ENCODE peak calls at places on chromosomes 2 and 18, in ten cellular contexts. One of them, this sample, is unnamed.

GRCh38 chr2:199261221-199261620 is 196.5 kb downstream of the SATB2 start:
- DNase-seq in stimulated activated CD8-positive, alpha-beta memory T cell treated with anti-CD3 and anti-CD28 coated beads, Interleukin-15, amount 100 ng/mL, for 48 hours: no peak
- DNase-seq in RPMI8226: no peak
- DNase-seq in AG10803: peak; percentile 86
- DNase-seq in posterior cingulate gyrus: no peak
- DNase-seq in ecto neural progenitor cell: no peak
- DNase-seq in epithelial cell of esophagus: no peak
- DNase-seq in fibroblast of lung: peak; percentile 84
- DNase-seq in mucosa of gallbladder: no peak
- DNase-seq in mesendoderm: no peak
- DNase-seq in this sample: peak; percentile 74

GRCh38 chr18:35635171-35635570 is 53.6 kb downstream of the GALNT1 start:
- DNase-seq in mesendoderm: no peak
- DNase-seq in posterior cingulate gyrus: no peak
- DNase-seq in mucosa of gallbladder: no peak
- DNase-seq in fibroblast of lung: peak; percentile 47
- DNase-seq in AG10803: peak; percentile 58
- DNase-seq in epithelial cell of esophagus: peak; percentile 22
- DNase-seq in RPMI8226: no peak
- DNase-seq in ecto neural progenitor cell: no peak
- DNase-seq in stimulated activated CD8-positive, alpha-beta memory T cell treated with anti-CD3 and anti-CD28 coated beads, Interleukin-15, amount 100 ng/mL, for 48 hours: no peak
- DNase-seq in this sample: peak; percentile 68

GRCh38 chr2:109187711-109188484 is 58.9 kb downstream of the SH3RF3 start:
- DNase-seq in mucosa of gallbladder: no peak
- DNase-seq in mesendoderm: no peak
- DNase-seq in epithelial cell of esophagus: no peak
- DNase-seq in stimulated activated CD8-positive, alpha-beta memory T cell treated with anti-CD3 and anti-CD28 coated beads, Interleukin-15, amount 100 ng/mL, for 48 hours: no peak
- DNase-seq in posterior cingulate gyrus: no peak
- DNase-seq in ecto neural progenitor cell: no peak
- DNase-seq in AG10803: no peak
- DNase-seq in fibroblast of lung: no peak
- DNase-seq in RPMI8226: no peak
- DNase-seq in this sample: no peak

GRCh38 chr2:71933467-71934319 is 214.0 kb downstream of the CYP26B1 start:
- DNase-seq in ecto neural progenitor cell: no peak
- DNase-seq in posterior cingulate gyrus: no peak
- DNase-seq in mucosa of gallbladder: no peak
- DNase-seq in stimulated activated CD8-positive, alpha-beta memory T cell treated with anti-CD3 and anti-CD28 coated beads, Interleukin-15, amount 100 ng/mL, for 48 hours: no peak
- DNase-seq in RPMI8226: no peak
- DNase-seq in fibroblast of lung: no peak
- DNase-seq in mesendoderm: peak; percentile 72
- DNase-seq in AG10803: peak; percentile 88
- DNase-seq in epithelial cell of esophagus: peak; percentile 60
- DNase-seq in this sample: peak; percentile 37

GRCh38 chr2:225889452-225889851 is 489.9 kb downstream of the NYAP2 start:
- DNase-seq in mesendoderm: peak; percentile 54
- DNase-seq in AG10803: peak; percentile 94
- DNase-seq in mucosa of gallbladder: peak; percentile 30
- DNase-seq in stimulated activated CD8-positive, alpha-beta memory T cell treated with anti-CD3 and anti-CD28 coated beads, Interleukin-15, amount 100 ng/mL, for 48 hours: no peak
- DNase-seq in posterior cingulate gyrus: no peak
- DNase-seq in RPMI8226: peak; percentile 5
- DNase-seq in fibroblast of lung: peak; percentile 92
- DNase-seq in ecto neural progenitor cell: no peak
- DNase-seq in epithelial cell of esophagus: peak; percentile 62
- DNase-seq in this sample: peak; percentile 33

GRCh38 chr18:3321133-3321812 is 59.3 kb downstream of the MYL12B start:
- DNase-seq in epithelial cell of esophagus: peak; percentile 97
- DNase-seq in ecto neural progenitor cell: no peak
- DNase-seq in fibroblast of lung: peak; percentile 96
- DNase-seq in stimulated activated CD8-positive, alpha-beta memory T cell treated with anti-CD3 and anti-CD28 coated beads, Interleukin-15, amount 100 ng/mL, for 48 hours: peak; percentile 20
- DNase-seq in posterior cingulate gyrus: no peak
- DNase-seq in RPMI8226: peak; percentile 73
- DNase-seq in mucosa of gallbladder: peak; percentile 65
- DNase-seq in AG10803: peak; percentile 69
- DNase-seq in mesendoderm: no peak
- DNase-seq in this sample: peak; percentile 92

GRCh38 chr2:133936096-133936495 is 317.8 kb upstream of the MGAT5 start:
- DNase-seq in ecto neural progenitor cell: no peak
- DNase-seq in epithelial cell of esophagus: no peak
- DNase-seq in stimulated activated CD8-positive, alpha-beta memory T cell treated with anti-CD3 and anti-CD28 coated beads, Interleukin-15, amount 100 ng/mL, for 48 hours: no peak
- DNase-seq in AG10803: no peak
- DNase-seq in fibroblast of lung: no peak
- DNase-seq in RPMI8226: no peak
- DNase-seq in posterior cingulate gyrus: no peak
- DNase-seq in mesendoderm: no peak
- DNase-seq in mucosa of gallbladder: no peak
- DNase-seq in this sample: no peak

GRCh38 chr2:158600155-158600802 is 143.5 kb downstream of the PKP4 start:
- DNase-seq in mesendoderm: no peak
- DNase-seq in epithelial cell of esophagus: peak; percentile 90
- DNase-seq in ecto neural progenitor cell: no peak
- DNase-seq in posterior cingulate gyrus: no peak
- DNase-seq in stimulated activated CD8-positive, alpha-beta memory T cell treated with anti-CD3 and anti-CD28 coated beads, Interleukin-15, amount 100 ng/mL, for 48 hours: no peak
- DNase-seq in fibroblast of lung: peak; percentile 94
- DNase-seq in RPMI8226: no peak
- DNase-seq in mucosa of gallbladder: peak; percentile 80
- DNase-seq in AG10803: peak; percentile 92
- DNase-seq in this sample: peak; percentile 89

GRCh38 chr2:40218679-40219078 is 233.2 kb downstream of the SLC8A1 start:
- DNase-seq in AG10803: no peak
- DNase-seq in RPMI8226: peak; percentile 97
- DNase-seq in fibroblast of lung: peak; percentile 75
- DNase-seq in stimulated activated CD8-positive, alpha-beta memory T cell treated with anti-CD3 and anti-CD28 coated beads, Interleukin-15, amount 100 ng/mL, for 48 hours: no peak
- DNase-seq in posterior cingulate gyrus: no peak
- DNase-seq in epithelial cell of esophagus: peak; percentile 33
- DNase-seq in ecto neural progenitor cell: no peak
- DNase-seq in mucosa of gallbladder: peak; percentile 15
- DNase-seq in mesendoderm: no peak
- DNase-seq in this sample: peak; percentile 45

GRCh38 chr2:85511008-85511895 is 27.7 kb upstream of the MAT2A start:
- DNase-seq in mucosa of gallbladder: no peak
- DNase-seq in epithelial cell of esophagus: no peak
- DNase-seq in fibroblast of lung: peak; percentile 41
- DNase-seq in AG10803: no peak
- DNase-seq in mesendoderm: no peak
- DNase-seq in posterior cingulate gyrus: no peak
- DNase-seq in RPMI8226: peak; percentile 37
- DNase-seq in stimulated activated CD8-positive, alpha-beta memory T cell treated with anti-CD3 and anti-CD28 coated beads, Interleukin-15, amount 100 ng/mL, for 48 hours: no peak
- DNase-seq in ecto neural progenitor cell: no peak
- DNase-seq in this sample: no peak

GRCh38 chr2:241703128-241703604 is 1.3 kb downstream of the ING5 start:
- DNase-seq in epithelial cell of esophagus: no peak
- DNase-seq in ecto neural progenitor cell: no peak
- DNase-seq in AG10803: peak; percentile 24
- DNase-seq in mucosa of gallbladder: no peak
- DNase-seq in mesendoderm: peak; percentile 23
- DNase-seq in posterior cingulate gyrus: no peak
- DNase-seq in RPMI8226: no peak
- DNase-seq in stimulated activated CD8-positive, alpha-beta memory T cell treated with anti-CD3 and anti-CD28 coated beads, Interleukin-15, amount 100 ng/mL, for 48 hours: no peak
- DNase-seq in fibroblast of lung: peak; percentile 18
- DNase-seq in this sample: peak; percentile 18

GRCh38 chr2:224948859-224949258 is 93.4 kb downstream of the DOCK10 start:
- DNase-seq in epithelial cell of esophagus: peak; percentile 59
- DNase-seq in ecto neural progenitor cell: no peak
- DNase-seq in mesendoderm: no peak
- DNase-seq in fibroblast of lung: peak; percentile 72
- DNase-seq in posterior cingulate gyrus: no peak
- DNase-seq in AG10803: peak; percentile 58
- DNase-seq in RPMI8226: no peak
- DNase-seq in stimulated activated CD8-positive, alpha-beta memory T cell treated with anti-CD3 and anti-CD28 coated beads, Interleukin-15, amount 100 ng/mL, for 48 hours: no peak
- DNase-seq in mucosa of gallbladder: no peak
- DNase-seq in this sample: peak; percentile 38

GRCh38 chr2:73293534-73294171 is at the start of gene EGR4:
- DNase-seq in mucosa of gallbladder: peak; percentile 40
- DNase-seq in mesendoderm: peak; percentile 90
- DNase-seq in epithelial cell of esophagus: peak; percentile 82
- DNase-seq in RPMI8226: peak; percentile 69
- DNase-seq in stimulated activated CD8-positive, alpha-beta memory T cell treated with anti-CD3 and anti-CD28 coated beads, Interleukin-15, amount 100 ng/mL, for 48 hours: peak; percentile 86
- DNase-seq in posterior cingulate gyrus: peak; percentile 97
- DNase-seq in fibroblast of lung: peak; percentile 69
- DNase-seq in AG10803: peak; percentile 40
- DNase-seq in ecto neural progenitor cell: peak; percentile 86
- DNase-seq in this sample: peak; percentile 37

GRCh38 chr2:218546012-218546411 is 22.1 kb downstream of the USP37 start:
- DNase-seq in AG10803: no peak
- DNase-seq in fibroblast of lung: no peak
- DNase-seq in mucosa of gallbladder: no peak
- DNase-seq in epithelial cell of esophagus: no peak
- DNase-seq in ecto neural progenitor cell: no peak
- DNase-seq in posterior cingulate gyrus: no peak
- DNase-seq in mesendoderm: no peak
- DNase-seq in RPMI8226: no peak
- DNase-seq in stimulated activated CD8-positive, alpha-beta memory T cell treated with anti-CD3 and anti-CD28 coated beads, Interleukin-15, amount 100 ng/mL, for 48 hours: no peak
- DNase-seq in this sample: no peak

GRCh38 chr2:32937602-32938450 is 8.9 kb upstream of the LTBP1 start:
- DNase-seq in stimulated activated CD8-positive, alpha-beta memory T cell treated with anti-CD3 and anti-CD28 coated beads, Interleukin-15, amount 100 ng/mL, for 48 hours: no peak
- DNase-seq in ecto neural progenitor cell: peak; percentile 49
- DNase-seq in epithelial cell of esophagus: peak; percentile 81
- DNase-seq in mesendoderm: peak; percentile 87
- DNase-seq in RPMI8226: no peak
- DNase-seq in mucosa of gallbladder: no peak
- DNase-seq in AG10803: no peak
- DNase-seq in posterior cingulate gyrus: no peak
- DNase-seq in fibroblast of lung: peak; percentile 33
- DNase-seq in this sample: no peak

GRCh38 chr2:74374509-74375205 is 5.5 kb downstream of the DCTN1 start:
- DNase-seq in RPMI8226: no peak
- DNase-seq in mucosa of gallbladder: peak; percentile 88
- DNase-seq in AG10803: peak; percentile 44
- DNase-seq in ecto neural progenitor cell: peak; percentile 89
- DNase-seq in mesendoderm: peak; percentile 96
- DNase-seq in stimulated activated CD8-positive, alpha-beta memory T cell treated with anti-CD3 and anti-CD28 coated beads, Interleukin-15, amount 100 ng/mL, for 48 hours: no peak
- DNase-seq in epithelial cell of esophagus: peak; percentile 84
- DNase-seq in fibroblast of lung: peak; percentile 54
- DNase-seq in posterior cingulate gyrus: peak; percentile 99
- DNase-seq in this sample: peak; percentile 13

GRCh38 chr2:232325324-232326273 is 53.0 kb upstream of the ALPP start:
- DNase-seq in mucosa of gallbladder: peak; percentile 47
- DNase-seq in stimulated activated CD8-positive, alpha-beta memory T cell treated with anti-CD3 and anti-CD28 coated beads, Interleukin-15, amount 100 ng/mL, for 48 hours: no peak
- DNase-seq in ecto neural progenitor cell: peak; percentile 79
- DNase-seq in epithelial cell of esophagus: peak; percentile 45
- DNase-seq in RPMI8226: no peak
- DNase-seq in fibroblast of lung: peak; percentile 18
- DNase-seq in mesendoderm: peak; percentile 58
- DNase-seq in posterior cingulate gyrus: peak; percentile 94
- DNase-seq in AG10803: peak; percentile 32
- DNase-seq in this sample: no peak

GRCh38 chr2:64214281-64215115 is 70.3 kb upstream of the PELI1 start:
- DNase-seq in ecto neural progenitor cell: no peak
- DNase-seq in AG10803: no peak
- DNase-seq in stimulated activated CD8-positive, alpha-beta memory T cell treated with anti-CD3 and anti-CD28 coated beads, Interleukin-15, amount 100 ng/mL, for 48 hours: no peak
- DNase-seq in fibroblast of lung: no peak
- DNase-seq in mesendoderm: no peak
- DNase-seq in RPMI8226: peak; percentile 84
- DNase-seq in epithelial cell of esophagus: peak; percentile 81
- DNase-seq in mucosa of gallbladder: no peak
- DNase-seq in posterior cingulate gyrus: no peak
- DNase-seq in this sample: peak; percentile 39

GRCh38 chr2:53314718-53315117 is 452.9 kb upstream of the CHAC2 start:
- DNase-seq in RPMI8226: no peak
- DNase-seq in fibroblast of lung: no peak
- DNase-seq in AG10803: no peak
- DNase-seq in posterior cingulate gyrus: no peak
- DNase-seq in epithelial cell of esophagus: no peak
- DNase-seq in stimulated activated CD8-positive, alpha-beta memory T cell treated with anti-CD3 and anti-CD28 coated beads, Interleukin-15, amount 100 ng/mL, for 48 hours: no peak
- DNase-seq in mesendoderm: no peak
- DNase-seq in ecto neural progenitor cell: no peak
- DNase-seq in mucosa of gallbladder: no peak
- DNase-seq in this sample: no peak

GRCh38 chr18:35039633-35040032 is 1.6 kb upstream of the MAPRE2 start:
- DNase-seq in RPMI8226: no peak
- DNase-seq in mesendoderm: no peak
- DNase-seq in AG10803: no peak
- DNase-seq in mucosa of gallbladder: no peak
- DNase-seq in ecto neural progenitor cell: no peak
- DNase-seq in stimulated activated CD8-positive, alpha-beta memory T cell treated with anti-CD3 and anti-CD28 coated beads, Interleukin-15, amount 100 ng/mL, for 48 hours: no peak
- DNase-seq in fibroblast of lung: no peak
- DNase-seq in epithelial cell of esophagus: peak; percentile 24
- DNase-seq in posterior cingulate gyrus: no peak
- DNase-seq in this sample: no peak

GRCh38 chr2:102206666-102207341 is 20.0 kb downstream of the IL1RL2 start:
- DNase-seq in RPMI8226: no peak
- DNase-seq in stimulated activated CD8-positive, alpha-beta memory T cell treated with anti-CD3 and anti-CD28 coated beads, Interleukin-15, amount 100 ng/mL, for 48 hours: no peak
- DNase-seq in AG10803: peak; percentile 23
- DNase-seq in mucosa of gallbladder: peak; percentile 71
- DNase-seq in posterior cingulate gyrus: no peak
- DNase-seq in epithelial cell of esophagus: no peak
- DNase-seq in ecto neural progenitor cell: no peak
- DNase-seq in fibroblast of lung: no peak
- DNase-seq in mesendoderm: peak; percentile 10
- DNase-seq in this sample: no peak

GRCh38 chr2:42567806-42568429 is 514 bp upstream of the MTA3 start:
- DNase-seq in RPMI8226: no peak
- DNase-seq in stimulated activated CD8-positive, alpha-beta memory T cell treated with anti-CD3 and anti-CD28 coated beads, Interleukin-15, amount 100 ng/mL, for 48 hours: no peak
- DNase-seq in ecto neural progenitor cell: peak; percentile 77
- DNase-seq in mesendoderm: peak; percentile 87
- DNase-seq in mucosa of gallbladder: no peak
- DNase-seq in fibroblast of lung: peak; percentile 32
- DNase-seq in posterior cingulate gyrus: peak; percentile 87
- DNase-seq in epithelial cell of esophagus: no peak
- DNase-seq in AG10803: peak; percentile 12
- DNase-seq in this sample: peak; percentile 17

GRCh38 chr2:13822365-13822764 is 810.2 kb upstream of the LRATD1 start:
- DNase-seq in AG10803: no peak
- DNase-seq in mesendoderm: peak; percentile 85
- DNase-seq in fibroblast of lung: no peak
- DNase-seq in ecto neural progenitor cell: no peak
- DNase-seq in posterior cingulate gyrus: no peak
- DNase-seq in epithelial cell of esophagus: no peak
- DNase-seq in stimulated activated CD8-positive, alpha-beta memory T cell treated with anti-CD3 and anti-CD28 coated beads, Interleukin-15, amount 100 ng/mL, for 48 hours: no peak
- DNase-seq in mucosa of gallbladder: no peak
- DNase-seq in RPMI8226: no peak
- DNase-seq in this sample: no peak

GRCh38 chr18:70683263-70683662 is 394.4 kb downstream of the SOCS6 start:
- DNase-seq in fibroblast of lung: no peak
- DNase-seq in epithelial cell of esophagus: no peak
- DNase-seq in posterior cingulate gyrus: no peak
- DNase-seq in AG10803: no peak
- DNase-seq in stimulated activated CD8-positive, alpha-beta memory T cell treated with anti-CD3 and anti-CD28 coated beads, Interleukin-15, amount 100 ng/mL, for 48 hours: no peak
- DNase-seq in mucosa of gallbladder: no peak
- DNase-seq in ecto neural progenitor cell: no peak
- DNase-seq in mesendoderm: no peak
- DNase-seq in RPMI8226: no peak
- DNase-seq in this sample: no peak

This sample was measured in Daoy.